ENCODE peak calls at places on chromosomes 1 and 21, in five cellular contexts. P is mammary epithelial cell; Z is H7; C is dermis blood vessel endothelial cell; N is stimulated activated CD8-positive, alpha-beta memory T cell treated with anti-CD3 and anti-CD28 coated beads, Interleukin-7, amount 100 ng/mL, for 24 hours. Y is an unnamed sample.
A peak's percentile ranks its signal among the peaks of the same experiment; 100 is the strongest.

GRCh38 chr1:7526867-7527732 is 244.0 kb upstream of the VAMP3 start:
- DNase-seq in P (peak; percentile 14), Z (no peak), C (no peak), N (no peak), Y (no peak)

GRCh38 chr1:216246577-216246976 is 176.7 kb downstream of the USH2A start:
- DNase-seq in P (no peak), Z (peak; percentile 0), C (no peak), N (no peak), Y (no peak)

GRCh38 chr1:43043695-43044094 is 85.0 kb upstream of the SLC2A1 start:
- DNase-seq in P (peak; percentile 86), Z (no peak), C (no peak), N (no peak), Y (no peak)

GRCh38 chr1:179883739-179884138 is 1.7 kb downstream of the TOR1AIP1 start:
- DNase-seq in P (peak; percentile 97), Z (peak; percentile 59), C (peak; percentile 55), N (no peak), Y (no peak)

GRCh38 chr21:36773111-36773510 is 74.2 kb downstream of the SIM2 start:
- DNase-seq in P (peak; percentile 84), Z (no peak), C (peak; percentile 52), N (no peak), Y (no peak)

GRCh38 chr1:28606771-28607170 is 14.7 kb downstream of the RAB42 start:
- DNase-seq in P (no peak), Z (no peak), C (no peak), N (no peak), Y (no peak)

GRCh38 chr1:95793893-95794292 is 559.9 kb downstream of the RWDD3 start:
- DNase-seq in P (peak; percentile 4), Z (peak; percentile 28), C (no peak), N (no peak), Y (no peak)

GRCh38 chr21:43600642-43601397 is 58.5 kb downstream of the HSF2BP start:
- DNase-seq in P (peak; percentile 84), Z (no peak), C (no peak), N (no peak), Y (no peak)

GRCh38 chr1:55584521-55585401 is 369.6 kb upstream of the USP24 start:
- DNase-seq in P (peak; percentile 20), Z (peak; percentile 22), C (no peak), N (no peak), Y (no peak)

GRCh38 chr1:215143497-215143896 is 61.0 kb downstream of the KCNK2 start:
- DNase-seq in P (no peak), Z (no peak), C (no peak), N (no peak), Y (no peak)

GRCh38 chr21:46285206-46285661 is at the start of gene MCM3AP:
- DNase-seq in P (no peak), Z (no peak), C (no peak), N (no peak), Y (no peak)

GRCh38 chr1:28855469-28855944 is 43.5 kb downstream of the OPRD1 start:
- DNase-seq in P (no peak), Z (peak; percentile 67), C (no peak), N (no peak), Y (no peak)

GRCh38 chr1:57156907-57157306 is 191.1 kb upstream of the C8B start:
- DNase-seq in P (no peak), Z (no peak), C (no peak), N (no peak), Y (no peak)

GRCh38 chr1:244801246-244801645 is 34.2 kb upstream of the COX20 start:
- DNase-seq in P (peak; percentile 14), Z (peak; percentile 78), C (peak; percentile 73), N (no peak), Y (no peak)

GRCh38 chr1:32012709-32013385 is 821 bp upstream of the KHDRBS1 start:
- DNase-seq in P (no peak), Z (no peak), C (no peak), N (no peak), Y (no peak)

GRCh38 chr1:185308126-185308525 is 8.9 kb downstream of the IVNS1ABP start:
- DNase-seq in P (no peak), Z (no peak), C (no peak), N (no peak), Y (no peak)

GRCh38 chr21:23811802-23812201 is 1795.5 kb downstream of the MRPL39 start:
- DNase-seq in P (no peak), Z (no peak), C (no peak), N (no peak), Y (no peak)

GRCh38 chr1:24872446-24872845 is 57.6 kb downstream of the RUNX3 start:
- DNase-seq in P (no peak), Z (no peak), C (no peak), N (no peak), Y (no peak)

GRCh38 chr1:187759934-187760333 is 931.2 kb downstream of the PLA2G4A start:
- DNase-seq in P (no peak), Z (no peak), C (no peak), N (no peak), Y (no peak)

GRCh38 chr1:79353224-79353623 is 346.7 kb upstream of the ADGRL4 start:
- DNase-seq in P (peak; percentile 36), Z (peak; percentile 17), C (peak; percentile 80), N (no peak), Y (no peak)

Y was measured in omental fat pad.